ENCODE peak calls at places on chromosomes 12 and 14, in five cellular contexts. G is A549, J is K562, R is mucosa of descending colon, T is GM13977. F is an unnamed sample.

GRCh38 chr12:19018302-19018980 is 111.1 kb upstream of the PLEKHA5 start:
- DNase-seq in G (peak; percentile 29), R (no peak), T (no peak), J (no peak), F (peak; percentile 89)

GRCh38 chr12:130468186-130468585 is 130.5 kb downstream of the PIWIL1 start:
- DNase-seq in J (no peak), T (no peak), G (no peak), R (no peak), F (no peak)

GRCh38 chr12:68943848-68944247 is 10.9 kb upstream of the CPM start:
- DNase-seq in G (no peak), J (no peak), R (no peak), T (no peak), F (no peak)

GRCh38 chr12:124296295-124296915 is 1.5 kb downstream of the RFLNA start:
- DNase-seq in T (no peak), R (peak; percentile 88), G (no peak), J (no peak), F (no peak)

GRCh38 chr12:56658921-56659320 is 13.1 kb upstream of the ATP5F1B start:
- DNase-seq in R (no peak), J (no peak), T (peak; percentile 39), G (no peak), F (no peak)

GRCh38 chr14:51616724-51617409 is 34.8 kb upstream of the FRMD6 start:
- DNase-seq in J (no peak), T (no peak), R (no peak), G (peak; percentile 64), F (peak; percentile 92)

GRCh38 chr14:28603606-28604005 is 163.0 kb upstream of the FOXG1 start:
- DNase-seq in J (no peak), T (no peak), G (peak; percentile 31), R (no peak), F (peak; percentile 60)

GRCh38 chr14:28297559-28297958 is 469.0 kb upstream of the FOXG1 start:
- DNase-seq in J (no peak), G (no peak), R (no peak), T (no peak), F (no peak)

GRCh38 chr12:23463172-23463571 is 486.3 kb downstream of the SOX5 start:
- DNase-seq in J (no peak), T (no peak), G (no peak), R (no peak), F (no peak)

GRCh38 chr14:102991376-102991775 is 66.0 kb downstream of the CDC42BPB start:
- DNase-seq in J (no peak), T (no peak), R (no peak), G (no peak), F (no peak)

GRCh38 chr12:553216-554000 is 93.7 kb downstream of the B4GALNT3 start:
- DNase-seq in T (no peak), R (peak; percentile 65), G (no peak), J (no peak), F (no peak)

GRCh38 chr12:56298828-56299227 is 1.3 kb downstream of the CS start:
- DNase-seq in J (no peak), G (no peak), T (no peak), R (no peak), F (no peak)

GRCh38 chr14:104604461-104605449 is at the start of gene TMEM179:
- DNase-seq in G (no peak), T (peak; percentile 54), J (peak; percentile 68), R (no peak), F (peak; percentile 10)

GRCh38 chr12:74349925-74350324 is 187.7 kb upstream of the ATXN7L3B start:
- DNase-seq in T (no peak), J (no peak), G (no peak), R (no peak), F (no peak)

GRCh38 chr14:104800600-104801283 is at the start of gene ZBTB42:
- DNase-seq in J (peak; percentile 66), R (peak; percentile 93), G (no peak), T (peak; percentile 82), F (peak; percentile 48)

GRCh38 chr12:50061946-50062725 is 4.7 kb downstream of the ASIC1 start:
- DNase-seq in G (no peak), T (no peak), R (no peak), J (no peak), F (no peak)

GRCh38 chr12:70560671-70561070 is 76.6 kb downstream of the PTPRB start:
- DNase-seq in T (no peak), G (no peak), R (peak; percentile 41), J (no peak), F (no peak)

GRCh38 chr12:28527631-28528249 is 337.5 kb downstream of the CCDC91 start:
- DNase-seq in R (no peak), G (no peak), T (no peak), J (no peak), F (no peak)

GRCh38 chr14:25516838-25517237 is 466.9 kb upstream of the STXBP6 start:
- DNase-seq in R (no peak), J (no peak), T (no peak), G (no peak), F (no peak)

GRCh38 chr12:105522166-105522825 is 191.8 kb downstream of the C12orf75 start:
- DNase-seq in R (no peak), G (peak; percentile 24), T (no peak), J (no peak), F (peak; percentile 75)

GRCh38 chr14:99945732-99946651 is 119.2 kb upstream of the EVL start:
- DNase-seq in R (no peak), G (no peak), J (no peak), T (peak; percentile 83), F (no peak)

GRCh38 chr14:79111963-79112362 is 941.8 kb downstream of the NRXN3 start:
- DNase-seq in J (no peak), R (no peak), G (no peak), T (no peak), F (no peak)

GRCh38 chr14:77618381-77618780 is 1.9 kb upstream of the SPTLC2 start:
- DNase-seq in T (no peak), G (no peak), J (no peak), R (no peak), F (no peak)

GRCh38 chr14:98210045-98210678 is 1061.8 kb downstream of the BCL11B start:
- DNase-seq in J (no peak), T (no peak), G (no peak), R (peak; percentile 35), F (no peak)

GRCh38 chr14:94646481-94646880 is 34.3 kb downstream of the SERPINA3 start:
- DNase-seq in J (no peak), R (no peak), T (no peak), G (no peak), F (peak; percentile 72)

GRCh38 chr12:78156751-78157150 is 326.1 kb downstream of the NAV3 start:
- DNase-seq in J (no peak), R (no peak), G (no peak), T (no peak), F (no peak)

GRCh38 chr14:77041837-77042557 is 13.5 kb upstream of the IRF2BPL start:
- DNase-seq in J (no peak), T (no peak), G (no peak), R (no peak), F (peak; percentile 97)

GRCh38 chr14:105888784-105889665 is 362.6 kb downstream of the TMEM121 start:
- DNase-seq in J (peak; percentile 1), R (peak; percentile 7), T (no peak), G (no peak), F (no peak)

GRCh38 chr14:99672506-99673327 is 11.4 kb upstream of the CYP46A1 start:
- DNase-seq in G (no peak), J (peak; percentile 19), R (no peak), T (no peak), F (no peak)

GRCh38 chr12:12372946-12373722 is 16.3 kb downstream of the BORCS5 start:
- DNase-seq in T (no peak), G (no peak), R (no peak), J (no peak), F (no peak)
- TF ChIP-seq CTCF in T (no peak), G (no peak), R (no peak), J (no peak), F (no peak)

DNA sequence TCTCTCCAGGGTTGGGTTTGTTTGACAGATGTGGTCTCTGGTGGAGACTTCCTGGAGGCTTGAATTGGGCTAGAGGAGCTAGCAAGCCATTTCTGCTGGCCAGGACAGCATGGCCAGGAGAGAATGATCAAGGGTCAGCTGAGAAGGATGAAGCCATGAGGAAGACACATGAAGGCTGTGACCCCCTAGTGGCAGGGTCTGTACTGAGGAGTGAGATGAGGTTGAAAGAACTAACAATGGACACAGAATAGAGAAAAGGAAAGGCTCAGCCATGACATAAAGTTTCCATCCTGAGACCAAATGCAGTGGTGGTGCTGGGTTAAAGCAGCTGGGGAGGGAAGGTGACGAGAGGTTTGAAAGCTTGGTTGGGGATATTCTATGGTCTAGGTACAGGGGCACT is 89.9 kb downstream of the NT5DC3 start:
- DNase-seq in T (peak; percentile 22), R (no peak), J (peak; percentile 34), G (peak; percentile 23), F (no peak)
- TF ChIP-seq CTCF in T (no peak), R (no peak), J (peak; percentile 30), G (peak; percentile 13), F (no peak)

GRCh38 chr14:66398437-66398836 is 87.7 kb upstream of the CCDC196 start:
- DNase-seq in G (no peak), J (no peak), T (no peak), R (no peak), F (no peak)

GRCh38 chr14:66404051-66404450 is 82.1 kb upstream of the CCDC196 start:
- DNase-seq in G (no peak), J (no peak), T (no peak), R (no peak), F (no peak)

GRCh38 chr14:66405158-66405557 is 81.0 kb upstream of the CCDC196 start:
- DNase-seq in G (no peak), R (no peak), T (no peak), J (peak; percentile 8), F (peak; percentile 58)

GRCh38 chr14:66403183-66403582 is 83.0 kb upstream of the CCDC196 start:
- DNase-seq in T (no peak), R (no peak), G (peak; percentile 59), J (no peak), F (peak; percentile 52)

GRCh38 chr14:66401447-66402095 is 84.6 kb upstream of the CCDC196 start:
- DNase-seq in G (peak; percentile 4), R (no peak), T (no peak), J (no peak), F (peak; percentile 36)
- TF ChIP-seq CTCF in G (peak; percentile 58), R (no peak), T (peak; percentile 59), J (no peak), F (peak; percentile 56)

DNA sequence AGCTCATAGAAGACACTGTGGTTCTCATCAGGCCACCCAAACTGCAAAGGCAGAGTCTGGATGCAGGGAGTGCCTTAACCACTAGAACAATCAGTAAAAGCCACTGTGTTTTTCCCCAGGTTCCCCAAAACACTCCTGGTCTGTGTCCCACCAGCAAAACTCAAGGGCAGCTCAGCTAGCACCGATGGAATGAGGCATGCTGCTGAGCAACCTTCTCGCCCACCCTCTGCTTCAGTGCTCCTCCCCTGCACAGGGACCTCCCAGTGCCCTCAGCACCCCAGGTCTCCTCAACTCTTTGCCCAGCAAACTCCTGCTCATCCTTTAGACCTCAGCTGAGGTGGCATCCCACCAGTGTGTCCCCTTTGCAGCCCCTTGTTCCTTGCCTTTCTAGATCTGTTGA is 4.0 kb downstream of the KRT77 start:
- DNase-seq in T (no peak), J (no peak), R (no peak), G (no peak), F (no peak)
- TF ChIP-seq CTCF in T (no peak), J (no peak), R (no peak), G (no peak), F (no peak)